ENCODE peak calls at places on chromosomes 6 and 20, in nine cellular contexts. S is CD8-positive, alpha-beta T cell; N is ascending aorta; T is fibroblast of pulmonary artery; L is AG04449; H is endothelial cell; B is right lobe of liver; R is H9; A is pancreas. F is an unnamed sample.

GRCh38 chr6:84422380-84422968 is 195.0 kb upstream of the CEP162 start:
- DNase-seq in R (peak; percentile 81), L (no peak), T (peak; percentile 88), S (no peak), B (peak; percentile 58), A (peak; percentile 20), N (peak; percentile 81), H (peak; percentile 91), F (peak; percentile 85)

GRCh38 chr6:159594106-159594749 is 98.8 kb downstream of the SOD2 start:
- DNase-seq in A (no peak), N (no peak), L (no peak), T (peak; percentile 18), R (no peak), S (no peak), B (no peak), H (no peak), F (peak; percentile 39)

GRCh38 chr20:45781391-45781931 is 10.2 kb downstream of the WFDC3 start:
- DNase-seq in A (no peak), L (peak; percentile 87), N (no peak), S (no peak), B (no peak), H (no peak), T (peak; percentile 78), R (no peak), F (peak; percentile 88)

GRCh38 chr6:160931378-160932343 is 59.9 kb upstream of the MAP3K4 start:
- DNase-seq in H (no peak), B (no peak), T (no peak), N (no peak), S (no peak), R (peak; percentile 36), L (no peak), A (no peak), F (no peak)

GRCh38 chr6:170034294-170034693 is 256.6 kb downstream of the DLL1 start:
- DNase-seq in N (peak; percentile 58), L (no peak), B (no peak), S (no peak), R (no peak), A (no peak), T (no peak), H (no peak), F (no peak)

GRCh38 chr6:150269857-150270223 is 99.0 kb upstream of the IYD start:
- DNase-seq in N (no peak), B (no peak), H (no peak), L (no peak), R (peak; percentile 35), A (no peak), T (peak; percentile 27), S (no peak), F (peak; percentile 34)

GRCh38 chr6:78810146-78810545 is 57.2 kb upstream of the IRAK1BP1 start:
- DNase-seq in L (no peak), R (peak; percentile 55), H (peak; percentile 37), T (peak; percentile 65), S (no peak), N (no peak), A (no peak), B (no peak), F (peak; percentile 68)

GRCh38 chr6:166307981-166308768 is at the start of gene PRR18:
- DNase-seq in B (peak; percentile 71), H (peak; percentile 48), A (peak; percentile 27), S (no peak), N (no peak), R (peak; percentile 51), L (no peak), T (no peak), F (no peak)

GRCh38 chr6:32196682-32197616 is 4.5 kb upstream of the GPSM3 start:
- DNase-seq in T (peak; percentile 38), H (no peak), N (no peak), B (no peak), A (no peak), R (peak; percentile 54), S (no peak), L (no peak), F (peak; percentile 38)
- TF ChIP-seq CTCF in T (no peak), H (no peak), N (no peak), B (no peak), A (no peak), R (no peak), S (no peak), L (no peak), F (no peak)

DNA sequence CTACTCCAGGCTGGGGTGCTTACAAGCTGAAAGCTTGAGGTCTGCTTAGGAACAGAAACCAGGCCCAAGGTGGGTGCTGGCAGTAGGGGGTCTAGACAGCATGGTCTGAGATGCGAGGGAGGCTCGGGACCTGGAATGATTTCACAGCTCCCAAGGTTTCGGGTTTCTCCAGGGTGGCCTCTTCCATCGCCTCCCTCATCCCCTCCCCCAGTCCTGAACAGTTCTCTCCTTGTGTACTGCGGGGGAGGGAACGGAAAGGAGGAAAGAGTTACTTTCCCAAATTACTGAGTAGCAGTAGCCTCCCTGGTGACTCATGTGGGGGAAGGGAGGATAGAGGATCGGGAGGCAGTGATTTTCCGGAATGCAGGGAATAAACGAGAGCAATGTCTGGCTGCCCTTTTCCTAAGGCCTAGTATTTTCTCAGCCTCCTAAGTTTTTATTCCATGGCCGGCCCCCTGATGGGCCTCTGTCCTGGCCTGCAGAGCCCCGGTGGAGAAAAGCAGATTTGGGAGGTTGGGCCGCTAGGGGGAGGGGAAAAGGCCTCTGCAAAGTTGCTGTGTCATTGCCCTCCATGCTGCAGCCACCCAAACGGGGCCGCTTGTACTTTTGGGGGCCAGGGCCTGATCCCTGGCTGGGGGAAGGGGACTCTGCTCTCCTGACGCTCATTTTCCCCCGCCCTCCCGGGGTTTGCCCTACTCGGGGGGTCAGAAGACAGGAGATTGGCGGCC is 1.5 kb downstream of the BRD2 start:
- DNase-seq in B (peak; percentile 76), L (peak; percentile 91), N (peak; percentile 92), R (peak; percentile 81), T (peak; percentile 98), S (peak; percentile 54), H (peak; percentile 75), A (peak; percentile 72), F (peak; percentile 97)
- TF ChIP-seq CTCF in B (peak; percentile 15), L (no peak), N (peak; percentile 59), R (peak; percentile 46), T (no peak), S (no peak), H (no peak), A (no peak), F (peak; percentile 18)

GRCh38 chr6:26739811-26740210 is 80.3 kb upstream of the ZNF322 start:
- DNase-seq in L (no peak), N (no peak), A (no peak), R (no peak), T (no peak), H (no peak), S (no peak), B (no peak), F (no peak)
- TF ChIP-seq CTCF in L (no peak), N (no peak), A (no peak), R (no peak), T (no peak), H (no peak), S (no peak), B (no peak), F (no peak)

DNA sequence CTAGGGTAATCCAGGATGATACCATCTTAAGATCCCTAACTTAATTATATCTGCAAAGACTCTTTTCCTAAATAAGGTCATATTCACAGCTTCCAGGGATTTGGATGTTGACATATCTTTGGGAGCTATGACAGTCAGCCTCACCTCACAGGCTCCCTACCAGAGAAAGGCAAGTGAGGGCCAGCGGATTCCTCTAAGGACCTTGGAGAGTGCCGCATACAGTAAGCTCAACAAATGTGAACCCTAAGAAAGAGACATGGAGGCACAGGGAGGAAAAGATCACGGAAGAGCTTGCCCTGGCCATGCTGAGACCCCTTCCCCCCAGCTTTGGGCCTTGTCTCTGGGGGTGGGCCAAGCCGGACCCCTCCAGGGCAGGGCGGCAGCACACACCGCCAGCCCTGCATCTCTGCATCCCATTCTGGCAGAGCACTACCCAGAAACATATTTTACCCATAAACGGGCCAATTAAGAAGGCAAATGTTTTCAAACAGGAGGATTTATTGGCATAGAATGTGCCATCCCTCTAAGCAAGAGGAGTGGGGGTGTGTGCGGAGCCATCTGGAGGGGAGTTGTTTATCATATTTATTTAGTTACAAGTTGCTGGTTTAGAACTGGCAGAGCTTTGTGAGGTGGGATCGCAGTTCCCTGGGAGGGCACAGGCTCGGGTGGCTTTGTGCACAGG is 55.4 kb downstream of the CHMP4B start:
- DNase-seq in N (no peak), A (no peak), S (no peak), H (no peak), L (no peak), R (no peak), T (no peak), B (no peak), F (no peak)
- TF ChIP-seq CTCF in N (no peak), A (no peak), S (no peak), H (no peak), L (no peak), R (no peak), T (no peak), B (no peak), F (no peak)

GRCh38 chr20:56985286-56985685 is 281.2 kb downstream of the BMP7 start:
- DNase-seq in R (no peak), N (no peak), S (no peak), T (no peak), A (no peak), B (no peak), H (no peak), L (no peak), F (no peak)

GRCh38 chr20:56986476-56986875 is 280.0 kb downstream of the BMP7 start:
- DNase-seq in R (no peak), H (no peak), N (no peak), S (no peak), B (no peak), L (no peak), T (no peak), A (no peak), F (no peak)

GRCh38 chr20:56981301-56981700 is 285.1 kb downstream of the BMP7 start:
- DNase-seq in A (no peak), R (no peak), B (no peak), T (no peak), L (no peak), H (no peak), N (no peak), S (no peak), F (no peak)

GRCh38 chr20:56986931-56987720 is 279.3 kb downstream of the BMP7 start:
- DNase-seq in T (no peak), R (no peak), H (no peak), S (no peak), L (no peak), A (no peak), N (no peak), B (no peak), F (no peak)

DNA sequence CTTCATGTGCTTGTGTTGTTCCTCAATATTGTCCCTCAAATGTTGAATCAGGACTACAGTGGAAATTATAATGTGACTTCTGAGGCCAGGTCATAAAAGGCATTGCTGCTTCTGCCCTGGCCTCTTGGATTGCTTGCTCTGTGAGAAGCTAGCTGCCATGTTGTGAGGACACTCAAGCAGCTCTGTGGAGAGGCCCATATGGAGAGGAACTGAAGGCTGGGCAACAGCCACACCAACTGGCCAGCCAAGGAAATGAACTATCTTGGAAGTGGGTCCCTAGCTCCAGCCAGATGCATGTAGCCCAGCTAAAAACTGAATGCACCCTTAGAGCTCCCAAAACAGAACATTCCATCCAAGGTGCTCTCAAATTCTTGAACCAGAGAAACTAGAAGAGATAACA is 282.6 kb downstream of the BMP7 start:
- DNase-seq in L (no peak), A (no peak), B (no peak), R (no peak), N (no peak), S (no peak), H (no peak), T (no peak), F (no peak)
- TF ChIP-seq CTCF in L (no peak), A (no peak), B (no peak), R (peak; percentile 30), N (no peak), S (no peak), H (no peak), T (no peak), F (no peak)

GRCh38 chr20:47220161-47220582 is 136.3 kb downstream of the ZMYND8 start:
- DNase-seq in A (no peak), L (no peak), N (no peak), R (peak; percentile 53), S (peak; percentile 50), H (peak; percentile 68), T (peak; percentile 55), B (no peak), F (peak; percentile 60)
- TF ChIP-seq CTCF in A (no peak), L (peak; percentile 57), N (no peak), R (peak; percentile 77), S (peak; percentile 66), H (peak; percentile 82), T (peak; percentile 68), B (peak; percentile 39), F (peak; percentile 79)

F was measured in cardiac fibroblast.